ENCODE peak calls at places on chromosomes 13 and 19, in four cellular contexts. U, N, V and B are unnamed samples.

GRCh38 chr13:90717451-90717936 is 630.0 kb upstream of the MIR17HG start:
- DNase-seq in U (no peak), N (no peak), V (peak), B (no peak)

GRCh38 chr13:43805071-43805468 is 18.3 kb upstream of the ENOX1 start:
- DNase-seq in U (peak), N (no peak), V (peak), B (peak)

GRCh38 chr19:48997972-48998371 is 4.3 kb downstream of the RUVBL2 start:
- DNase-seq in U (peak), N (no peak), V (peak), B (no peak)

GRCh38 chr19:38033658-38034150 is 126.7 kb downstream of the SIPA1L3 start:
- DNase-seq in U (peak), N (no peak), V (no peak), B (no peak)

GRCh38 chr13:27183561-27184147 is 12.0 kb upstream of the USP12 start:
- DNase-seq in U (no peak), N (no peak), V (peak), B (no peak)

GRCh38 chr13:101202590-101202989 is 213.7 kb downstream of the NALCN start:
- DNase-seq in U (no peak), N (no peak), V (no peak), B (no peak)

GRCh38 chr13:49681837-49682236 is 9.4 kb downstream of the EBPL start:
- DNase-seq in U (no peak), N (no peak), V (peak), B (no peak)

GRCh38 chr19:49591731-49592485 is 926 bp downstream of the PRR12 start:
- DNase-seq in U (peak), N (no peak), V (peak), B (peak)

GRCh38 chr13:33725340-33725739 is 92.6 kb upstream of the RFC3 start:
- DNase-seq in U (no peak), N (no peak), V (no peak), B (no peak)

GRCh38 chr19:15101479-15102082 is 5.6 kb upstream of the SYDE1 start:
- DNase-seq in U (peak), N (peak), V (peak), B (no peak)

GRCh38 chr13:30972888-30973377 is 40.5 kb downstream of the TEX26 start:
- DNase-seq in U (no peak), N (no peak), V (peak), B (no peak)

GRCh38 chr13:106038752-106039151 is 496.7 kb downstream of the EFNB2 start:
- DNase-seq in U (no peak), N (no peak), V (peak), B (no peak)

GRCh38 chr19:58434217-58434616 is 5.7 kb downstream of the ZNF132 start:
- DNase-seq in U (no peak), N (no peak), V (no peak), B (no peak)

GRCh38 chr13:45340422-45341033 is 455 bp downstream of the TPT1 start:
- DNase-seq in U (peak), N (peak), V (peak), B (peak)

GRCh38 chr13:112947796-112948195 is 21.2 kb upstream of the MCF2L start:
- DNase-seq in U (no peak), N (no peak), V (no peak), B (no peak)

GRCh38 chr13:51305558-51305957 is 33.9 kb upstream of the SERPINE3 start:
- DNase-seq in U (no peak), N (no peak), V (no peak), B (no peak)

GRCh38 chr19:18683109-18683954 is at the start of gene CRTC1:
- DNase-seq in U (peak), N (peak), V (peak), B (peak)

GRCh38 chr13:44359983-44360375 is 13.6 kb upstream of the SERP2 start:
- DNase-seq in U (no peak), N (no peak), V (no peak), B (no peak)

GRCh38 chr13:35712907-35713685 is 236.6 kb upstream of the MAB21L1 start:
- DNase-seq in U (no peak), N (no peak), V (peak), B (no peak)

GRCh38 chr13:113412440-113412839 is 40.8 kb downstream of the ADPRHL1 start:
- DNase-seq in U (no peak), N (no peak), V (no peak), B (no peak)